ENCODE peak calls at places on chromosomes 12 and 14, in nine cellular contexts. X, S, W, E, I, R, Z, P and T are unnamed samples.

GRCh38 chr14:50667491-50668007 is 557 bp downstream of the SAV1 start:
- DNase-seq in P (peak), W (peak), X (no peak), E (peak), Z (peak), I (no peak), S (peak), R (no peak), T (peak)

GRCh38 chr14:105979446-105979845 is 453.1 kb downstream of the TMEM121 start:
- DNase-seq in P (no peak), Z (no peak), R (no peak), I (no peak), X (no peak), W (no peak), S (no peak), E (no peak), T (no peak)

GRCh38 chr14:100019156-100019882 is 45.9 kb upstream of the EVL start:
- DNase-seq in E (peak), P (peak), Z (no peak), S (no peak), W (peak), R (no peak), I (peak), X (no peak), T (no peak)

GRCh38 chr12:68098939-68099338 is 60.6 kb downstream of the IFNG start:
- DNase-seq in W (no peak), R (no peak), Z (no peak), I (no peak), X (no peak), E (peak), S (no peak), P (no peak), T (no peak)

GRCh38 chr14:51869426-51870113 is 9.2 kb downstream of the GNG2 start:
- DNase-seq in Z (no peak), W (no peak), X (no peak), R (no peak), S (no peak), E (no peak), I (no peak), P (no peak), T (no peak)

GRCh38 chr12:118727967-118728366 is 253.4 kb upstream of the SRRM4 start:
- DNase-seq in R (no peak), E (no peak), S (no peak), W (no peak), Z (no peak), X (no peak), I (no peak), P (peak), T (no peak)

GRCh38 chr12:12717586-12718381 is 616 bp downstream of the CDKN1B start:
- DNase-seq in X (peak), Z (peak), E (peak), R (no peak), P (peak), S (peak), W (peak), I (peak), T (peak)

GRCh38 chr12:68620528-68620927 is 9.8 kb downstream of the RAP1B start:
- DNase-seq in R (no peak), X (no peak), W (no peak), P (no peak), Z (no peak), S (no peak), I (no peak), E (no peak), T (no peak)

GRCh38 chr12:76549131-76549530 is 10.4 kb downstream of the OSBPL8 start:
- DNase-seq in S (no peak), I (no peak), E (no peak), X (peak), R (no peak), P (no peak), Z (no peak), W (no peak), T (no peak)

GRCh38 chr12:120438495-120439198 is 734 bp downstream of the COX6A1 start:
- DNase-seq in W (no peak), P (no peak), Z (no peak), S (peak), I (no peak), R (no peak), X (peak), E (no peak), T (no peak)

GRCh38 chr12:2057041-2057792 is 4.4 kb downstream of the CACNA1C start:
- DNase-seq in I (peak), W (peak), E (peak), X (peak), P (peak), S (peak), R (peak), Z (peak), T (peak)

GRCh38 chr14:58770501-58770982 is 132.8 kb downstream of the DACT1 start:
- DNase-seq in S (no peak), E (no peak), Z (no peak), I (no peak), W (no peak), X (no peak), R (no peak), P (no peak), T (no peak)

GRCh38 chr14:100823488-100823887 is 2.4 kb upstream of the MEG3 start:
- DNase-seq in S (no peak), P (no peak), X (no peak), I (no peak), W (peak), R (no peak), E (no peak), Z (no peak), T (no peak)

GRCh38 chr12:126770188-126770587 is 1496.8 kb upstream of the TMEM132C start:
- DNase-seq in R (no peak), I (no peak), W (no peak), X (no peak), Z (no peak), E (no peak), S (no peak), P (no peak), T (no peak)

GRCh38 chr14:105891221-105891602 is 364.8 kb downstream of the TMEM121 start:
- DNase-seq in E (no peak), Z (no peak), P (no peak), R (no peak), W (no peak), I (no peak), S (no peak), X (no peak), T (no peak)

DNA sequence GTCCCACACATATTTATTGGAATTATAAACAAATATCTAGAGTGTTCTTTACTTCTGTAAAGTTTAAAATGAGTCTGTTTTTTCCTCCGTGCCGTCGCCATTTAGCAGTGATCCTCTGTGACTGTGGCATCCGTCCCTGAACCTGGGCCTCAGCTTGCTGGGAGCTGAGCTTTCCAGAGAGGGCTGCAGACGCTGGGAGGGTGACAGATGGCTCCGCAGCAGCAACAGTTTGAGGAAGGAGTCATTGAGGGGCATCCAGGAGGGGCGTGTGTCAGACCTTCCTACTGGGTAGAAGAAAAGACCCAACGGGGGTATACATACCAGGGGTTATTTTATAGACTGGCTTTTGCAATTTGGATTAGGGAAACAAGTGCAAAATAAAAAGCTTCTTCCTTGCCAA is 47.9 kb downstream of the NEUROD4 start:
- DNase-seq in R (no peak), E (no peak), Z (no peak), W (no peak), P (no peak), I (peak), S (no peak), X (no peak), T (no peak)
- H2AFZ ChIP-seq in R (no peak), E (peak), Z (no peak), W (no peak), P (no peak), I (no peak), S (no peak), X (no peak), T (no peak)

GRCh38 chr12:45268672-45269406 is 52.9 kb downstream of the ANO6 start:
- DNase-seq in P (peak), Z (peak), R (peak), W (peak), I (peak), E (peak), S (peak), X (peak), T (peak)
- TF ChIP-seq EZH2phosphoT487 in P (no peak), Z (no peak), R (no peak), W (no peak), I (no peak), E (no peak), S (no peak), X (no peak), T (no peak)

DNA sequence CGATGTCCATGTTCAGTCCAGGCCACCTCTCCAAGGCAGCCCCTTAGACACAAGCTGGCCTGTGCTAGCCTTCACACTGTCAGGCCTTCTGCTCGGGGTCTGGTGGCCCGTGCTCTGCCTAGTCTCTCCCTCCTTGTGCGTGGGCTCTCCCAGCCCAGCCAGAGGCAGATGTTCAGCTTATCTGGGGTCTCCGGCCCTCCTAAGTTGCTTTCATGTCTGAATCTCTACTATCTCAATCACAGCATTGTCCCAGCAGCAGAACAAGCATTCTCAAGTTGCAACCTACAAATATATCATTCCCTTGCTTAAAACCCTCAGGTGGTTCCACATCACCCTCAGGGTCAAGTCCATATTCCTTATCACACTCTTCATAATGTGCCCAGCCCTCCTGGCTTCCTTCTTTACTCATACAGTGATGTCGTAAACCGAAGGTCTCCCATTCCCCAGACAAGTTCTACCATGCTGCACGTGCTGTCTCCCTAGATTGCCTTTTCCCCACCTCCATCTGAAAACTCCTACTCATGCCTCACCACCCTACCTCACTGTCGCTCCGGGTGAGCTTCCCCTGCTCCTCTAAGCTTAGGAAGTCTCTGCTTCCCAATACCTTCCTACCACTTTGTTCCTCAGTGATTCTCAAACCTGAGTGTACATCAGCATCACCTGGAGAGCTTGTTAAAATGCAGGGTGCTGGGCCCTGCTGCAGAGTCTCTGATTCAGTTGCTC is 1.5 kb downstream of the KRT73 start:
- DNase-seq in W (no peak), X (no peak), P (no peak), E (no peak), Z (no peak), R (no peak), I (no peak), S (no peak), T (no peak)
- H3K4me2 ChIP-seq in W (no peak), X (no peak), P (no peak), E (no peak), Z (no peak), R (no peak), I (no peak), S (no peak), T (no peak)

GRCh38 chr12:123269395-123269892 is 2.2 kb downstream of the CDK2AP1 start:
- DNase-seq in W (peak), Z (no peak), X (peak), S (peak), E (peak), P (peak), R (no peak), I (peak), T (no peak)
- H2AFZ ChIP-seq in W (peak), Z (no peak), X (peak), S (peak), E (no peak), P (no peak), R (no peak), I (peak), T (no peak)

DNA sequence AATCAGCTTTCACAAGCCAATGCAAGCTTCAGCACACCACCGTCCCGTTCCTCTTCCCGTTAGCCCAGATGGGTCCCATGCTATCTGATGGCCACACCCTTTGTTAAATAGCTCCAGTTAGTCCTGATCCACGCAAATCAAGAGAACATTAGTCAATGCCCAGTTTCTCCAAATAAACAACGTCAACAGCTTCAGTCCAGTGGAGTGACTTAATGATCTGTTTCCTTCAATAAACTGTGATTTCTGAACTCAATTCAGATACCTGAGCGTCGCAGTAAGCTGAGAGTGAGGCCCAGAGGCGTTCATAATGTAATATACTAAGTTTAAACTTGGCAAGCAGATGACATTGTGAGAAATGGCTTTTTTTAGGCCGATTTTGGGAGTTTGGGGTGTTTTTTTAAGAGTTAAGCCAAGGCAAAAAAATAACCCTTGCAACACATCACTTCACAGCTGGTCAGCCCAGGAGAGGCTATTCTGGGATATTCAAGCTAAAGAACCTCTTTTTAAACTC is 112.3 kb downstream of the ZFP36L1 start:
- DNase-seq in X (peak), R (no peak), P (no peak), W (no peak), S (no peak), E (no peak), I (no peak), Z (no peak), T (no peak)
- TF ChIP-seq EZH2phosphoT487 in X (no peak), R (no peak), P (no peak), W (no peak), S (no peak), E (no peak), I (no peak), Z (no peak), T (no peak)

GRCh38 chr14:24425704-24426103 is 3.8 kb downstream of the CBLN3 start:
- DNase-seq in Z (peak), X (peak), W (peak), R (no peak), E (no peak), P (no peak), I (no peak), S (no peak), T (no peak)
- H3K4me2 ChIP-seq in Z (peak), X (peak), W (peak), R (no peak), E (no peak), P (no peak), I (no peak), S (no peak), T (no peak)

GRCh38 chr14:73576391-73576790 is 7.4 kb downstream of the ACOT2 start:
- DNase-seq in W (no peak), R (no peak), X (no peak), P (no peak), I (no peak), E (no peak), Z (peak), S (no peak), T (no peak)
- H2AFZ ChIP-seq in W (no peak), R (no peak), X (no peak), P (no peak), I (no peak), E (no peak), Z (no peak), S (no peak), T (no peak)

DNA sequence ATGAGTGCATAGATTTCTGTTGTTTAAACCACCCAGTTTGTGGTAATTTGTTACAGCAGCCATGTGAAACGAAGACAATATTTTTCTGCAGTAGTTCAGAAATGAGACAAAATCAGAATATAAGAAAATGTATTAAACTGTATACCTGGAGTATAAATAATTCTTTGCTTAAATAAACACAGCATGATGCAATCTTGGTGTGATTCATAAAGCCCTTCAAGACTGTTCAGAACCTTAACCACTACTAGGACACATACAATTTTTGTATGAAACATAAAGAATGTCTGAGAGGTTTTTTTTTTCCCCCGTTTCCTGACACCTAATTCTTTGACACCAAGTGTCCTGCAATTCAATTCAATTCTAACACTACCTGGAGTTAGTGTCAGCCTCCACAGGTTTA is 10.5 kb downstream of the C12orf75 start:
- DNase-seq in I (no peak), E (no peak), S (no peak), W (no peak), X (peak), R (no peak), P (no peak), Z (peak), T (no peak)
- TF ChIP-seq EZH2phosphoT487 in I (no peak), E (no peak), S (no peak), W (no peak), X (no peak), R (no peak), P (no peak), Z (no peak), T (no peak)